ENCODE peak calls at places on chromosomes 3 and 15, in ten cellular contexts. T is lower lobe of right lung, S is ovary, C is mammary epithelial cell, R is PC-3, U is body of pancreas, L is prostate gland, A is fibroblast of lung, I is lung, K is Panc1. X is an unnamed sample. For H3K36me3, the result is how much of the 10 kb centered on the place peaks cover.

GRCh38 chr3:78601249-78601648 is 1166.5 kb downstream of the ROBO1 start:
- DNase-seq in T (no peak), S (no peak), C (no peak), R (no peak), U (no peak), L (no peak), A (no peak), I (no peak), K (no peak), X (no peak)

GRCh38 chr3:71989165-71989564 is 204.2 kb upstream of the PROK2 start:
- DNase-seq in T (no peak), S (no peak), C (peak), R (peak), U (no peak), L (no peak), A (peak), I (no peak), K (no peak), X (no peak)

GRCh38 chr3:15361494-15362214 is 29.3 kb upstream of the SH3BP5 start:
- DNase-seq in T (no peak), S (no peak), C (peak), R (peak), U (no peak), L (no peak), A (no peak), I (no peak), K (no peak), X (peak)

GRCh38 chr15:62624541-62625399 is 417.8 kb upstream of the TPM1 start:
- DNase-seq in T (no peak), S (peak), C (peak), R (no peak), U (no peak), L (no peak), A (peak), I (no peak), K (no peak), X (peak)

GRCh38 chr15:37132826-37133417 is 32.6 kb upstream of the MEIS2 start:
- DNase-seq in T (no peak), S (no peak), C (no peak), R (no peak), U (no peak), L (no peak), A (no peak), I (no peak), K (no peak), X (no peak)

GRCh38 chr3:149657458-149657795 is 398 bp downstream of the WWTR1 start:
- DNase-seq in T (peak), S (peak), C (no peak), R (peak), U (peak), L (peak), A (peak), I (peak), K (no peak), X (no peak)

GRCh38 chr3:126393563-126393962 is 1.1 kb upstream of the CFAP100 start:
- DNase-seq in T (no peak), S (no peak), C (no peak), R (no peak), U (no peak), L (no peak), A (no peak), I (no peak), K (no peak), X (no peak)

GRCh38 chr3:127639173-127640030 is 10.4 kb downstream of the PODXL2 start:
- DNase-seq in T (no peak), S (no peak), C (peak), R (peak), U (no peak), L (no peak), A (no peak), I (no peak), K (no peak), X (no peak)

GRCh38 chr3:58164916-58165821 is 45.6 kb downstream of the DNASE1L3 start:
- DNase-seq in T (no peak), S (peak), C (no peak), R (no peak), U (peak), L (peak), A (no peak), I (no peak), K (no peak), X (no peak)

GRCh38 chr3:188240189-188240981 is 86.4 kb downstream of the LPP start:
- DNase-seq in T (no peak), S (no peak), C (no peak), R (no peak), U (no peak), L (no peak), A (no peak), I (no peak), K (no peak), X (no peak)

GRCh38 chr3:61936344-61936937 is 375.1 kb downstream of the PTPRG start:
- DNase-seq in T (no peak), S (no peak), C (no peak), R (no peak), U (no peak), L (no peak), A (peak), I (no peak), K (peak), X (no peak)

GRCh38 chr3:168061332-168061996 is 34.3 kb downstream of the GOLIM4 start:
- DNase-seq in T (no peak), S (no peak), C (no peak), R (peak), U (no peak), L (no peak), A (no peak), I (no peak), K (no peak), X (peak)

GRCh38 chr3:186742618-186743335 is 25.6 kb downstream of the KNG1 start:
- DNase-seq in T (no peak), S (no peak), C (no peak), R (peak), U (no peak), L (no peak), A (peak), I (no peak), K (no peak), X (no peak)

GRCh38 chr15:68347392-68347791 is 69.8 kb downstream of the FEM1B start:
- DNase-seq in T (no peak), S (no peak), C (no peak), R (no peak), U (no peak), L (no peak), A (peak), I (no peak), K (no peak), X (no peak)

GRCh38 chr3:9976736-9977709 is 9.6 kb downstream of the EMC3 start:
- DNase-seq in T (peak), S (peak), C (peak), R (peak), U (peak), L (peak), A (peak), I (peak), K (peak), X (no peak)

GRCh38 chr3:173465112-173465511 is 67.6 kb downstream of the NLGN1 start:
- DNase-seq in T (no peak), S (no peak), C (peak), R (peak), U (no peak), L (no peak), A (peak), I (no peak), K (no peak), X (no peak)

GRCh38 chr3:66394261-66395249 is 106.3 kb downstream of the LRIG1 start:
- DNase-seq in T (no peak), S (no peak), C (no peak), R (no peak), U (peak), L (no peak), A (no peak), I (no peak), K (no peak), X (no peak)

GRCh38 chr3:107824822-107825371 is 265.9 kb downstream of the CD47 start:
- DNase-seq in T (no peak), S (no peak), C (no peak), R (no peak), U (no peak), L (no peak), A (no peak), I (no peak), K (no peak), X (no peak)

GRCh38 chr3:167575000-167575399 is 78.7 kb downstream of the WDR49 start:
- DNase-seq in T (no peak), S (no peak), C (no peak), R (no peak), U (no peak), L (no peak), A (no peak), I (no peak), K (no peak), X (no peak)

GRCh38 chr3:117997201-117998049 is 1037.2 kb downstream of the IGSF11 start:
- DNase-seq in T (peak), S (peak), C (peak), R (peak), U (peak), L (peak), A (peak), I (peak), K (peak), X (peak)

GRCh38 chr3:99774467-99774866 is 43.2 kb upstream of the CMSS1 start:
- DNase-seq in T (no peak), S (no peak), C (peak), R (peak), U (no peak), L (no peak), A (peak), I (no peak), K (no peak), X (peak)

GRCh38 chr15:74317820-74318375 is 49.5 kb downstream of the CYP11A1 start:
- DNase-seq in T (no peak), S (peak), C (no peak), R (peak), U (peak), L (no peak), A (peak), I (peak), K (no peak), X (no peak)

GRCh38 chr3:52373676-52374075 is 57.6 kb downstream of the DNAH1 start:
- DNase-seq in T (no peak), S (no peak), C (no peak), R (no peak), U (no peak), L (no peak), A (no peak), I (no peak), K (no peak), X (no peak)

GRCh38 chr15:69729167-69729748 is 276.6 kb downstream of the RPLP1 start:
- DNase-seq in T (peak), S (peak), C (no peak), R (peak), U (peak), L (no peak), A (peak), I (peak), K (peak), X (no peak)

GRCh38 chr3:27089063-27089462 is 280.1 kb downstream of the NEK10 start:
- DNase-seq in T (no peak), S (no peak), C (no peak), R (no peak), U (no peak), L (no peak), A (peak), I (no peak), K (no peak), X (no peak)

GRCh38 chr3:31704156-31704555 is 171.4 kb downstream of the STT3B start:
- DNase-seq in T (no peak), S (no peak), C (no peak), R (no peak), U (no peak), L (no peak), A (no peak), I (no peak), K (no peak), X (no peak)

DNA sequence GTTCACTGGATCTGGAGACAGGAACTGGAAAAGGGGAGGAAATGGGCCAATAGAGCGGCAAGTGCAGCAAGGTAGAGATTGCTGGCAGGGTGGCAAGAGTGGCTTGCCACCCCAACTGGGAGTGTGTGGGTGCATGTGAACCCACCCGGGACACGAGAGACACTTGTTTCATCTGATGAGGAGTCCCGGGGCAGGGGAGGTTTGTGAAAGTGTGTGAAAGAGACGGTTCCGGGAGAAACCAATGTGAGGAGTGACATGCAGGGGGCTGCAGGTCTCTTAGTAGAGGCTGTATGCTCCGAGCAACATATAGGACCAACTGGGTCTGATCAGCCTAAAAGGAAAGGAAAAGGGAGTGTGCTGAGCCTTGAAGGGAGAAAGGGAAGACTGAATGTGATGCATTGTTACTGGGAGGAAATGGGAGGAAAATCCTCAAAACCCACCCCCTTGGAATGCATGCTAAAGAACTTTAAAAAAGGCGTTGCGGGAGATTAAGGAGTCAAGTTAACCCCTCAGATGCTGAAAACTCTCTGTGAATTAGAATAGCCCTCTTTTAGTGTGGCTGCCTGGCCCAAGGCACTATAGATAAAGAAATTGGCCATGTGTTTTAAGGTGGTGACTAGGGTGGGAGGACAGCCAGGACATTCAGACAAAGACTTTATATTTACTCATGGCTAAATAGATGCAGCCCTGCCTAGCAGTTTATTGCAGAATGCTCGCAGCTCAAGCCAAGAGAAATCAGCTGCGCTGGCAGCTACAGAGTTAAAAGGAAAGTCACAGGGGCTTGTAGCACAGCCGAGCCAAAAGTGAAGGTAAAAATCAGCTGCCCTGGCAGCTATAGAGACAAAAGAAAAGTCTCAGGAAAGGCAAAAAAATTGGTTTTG is 9.1 kb upstream of the SLC9C1 start:
- DNase-seq in T (no peak), S (no peak), C (no peak), R (no peak), U (no peak), L (no peak), A (peak), I (no peak), K (no peak), X (no peak)
- H3K4me3 ChIP-seq in T (peak), S (peak), C (no peak), R (no peak), U (no peak), L (peak), A (peak), I (no peak), K (peak), X (peak)

GRCh38 chr3:157865449-157865862 is 240.8 kb downstream of the SHOX2 start:
- DNase-seq in T (peak), S (no peak), C (peak), R (peak), U (no peak), L (no peak), A (no peak), I (no peak), K (no peak), X (peak)
- TF ChIP-seq CTCF in T (peak), S (no peak), C (peak), R (peak), U (no peak), L (no peak), A (peak), I (no peak), K (peak), X (peak)

DNA sequence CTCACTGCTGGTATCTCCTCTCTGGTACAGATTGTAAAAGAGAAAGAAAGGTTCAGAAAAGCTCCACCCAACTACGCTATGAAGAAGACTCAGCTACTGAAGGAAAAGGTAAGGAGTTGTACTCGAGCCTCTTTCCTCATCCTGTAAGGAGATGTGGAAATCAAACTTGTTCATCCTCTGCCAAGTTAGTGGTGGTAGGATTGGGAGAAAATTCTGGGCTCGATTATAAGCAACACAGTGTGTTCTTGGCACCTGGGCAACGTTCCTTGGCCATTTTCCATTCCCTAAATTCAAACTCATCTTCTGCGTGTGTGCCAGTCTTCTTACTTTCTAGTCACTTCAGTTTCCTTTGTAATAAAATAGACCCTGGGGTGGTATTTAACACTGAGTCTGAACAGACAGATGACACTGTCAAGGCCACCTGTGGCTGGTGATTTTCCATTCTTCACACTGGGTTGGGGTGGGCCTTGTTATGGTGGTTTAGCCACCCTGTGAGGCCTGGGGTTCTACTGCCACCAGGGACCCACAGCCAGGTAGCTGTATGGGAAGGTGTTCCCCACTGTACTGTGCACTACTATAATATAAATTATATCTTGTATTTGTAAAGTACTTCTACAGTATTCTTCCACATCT is 17.1 kb upstream of the ITPKA start:
- DNase-seq in T (no peak), S (no peak), C (no peak), R (no peak), U (no peak), L (no peak), A (peak), I (no peak), K (no peak), X (no peak)
- H3K36me3 ChIP-seq in T (half or more), S (under half), C (under half), R (under half), U (under half), L (under half), A (under half), I (half or more), K (under half), X (under half)

DNA sequence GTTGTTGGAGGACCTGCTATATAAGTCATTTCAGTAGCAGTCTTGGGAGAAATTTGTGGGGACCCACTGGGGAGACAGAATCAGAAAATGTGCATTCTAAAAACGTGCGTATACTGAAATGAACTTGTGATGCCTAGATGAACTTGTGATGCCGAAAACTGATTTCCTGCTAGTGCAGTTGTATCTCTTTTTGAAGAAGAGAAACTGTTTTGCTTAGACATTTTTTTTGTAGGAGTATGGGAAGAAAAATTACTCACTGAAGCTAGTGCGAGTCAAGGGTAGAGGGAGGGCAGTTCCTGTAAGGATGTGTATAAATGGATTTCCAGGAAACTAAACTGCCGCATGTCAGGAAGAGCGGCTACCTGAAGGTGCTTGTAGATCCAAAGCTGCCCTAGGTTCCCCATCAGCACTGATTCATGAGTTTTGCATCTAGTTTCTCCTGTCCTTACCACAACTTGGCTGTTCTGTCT is 25.4 kb downstream of the CD200 start:
- DNase-seq in T (no peak), S (no peak), C (peak), R (no peak), U (no peak), L (no peak), A (no peak), I (no peak), K (no peak), X (no peak)
- H3K4me3 ChIP-seq in T (no peak), S (peak), C (peak), R (no peak), U (no peak), L (no peak), A (no peak), I (no peak), K (no peak), X (no peak)

GRCh38 chr15:76192715-76193114 is 118.6 kb downstream of the ETFA start:
- DNase-seq in T (no peak), S (no peak), C (no peak), R (no peak), U (no peak), L (no peak), A (no peak), I (no peak), K (no peak), X (no peak)
- TF ChIP-seq CTCF in T (no peak), S (no peak), C (no peak), R (no peak), U (no peak), L (no peak), A (no peak), I (no peak), K (no peak), X (no peak)

GRCh38 chr3:17118771-17119170 is 234.0 kb downstream of the PLCL2 start:
- DNase-seq in T (no peak), S (no peak), C (no peak), R (no peak), U (no peak), L (no peak), A (no peak), I (no peak), K (no peak), X (no peak)

GRCh38 chr3:17120115-17120514 is 235.4 kb downstream of the PLCL2 start:
- DNase-seq in T (no peak), S (no peak), C (no peak), R (no peak), U (no peak), L (no peak), A (no peak), I (no peak), K (no peak), X (no peak)

GRCh38 chr3:17125738-17126137 is 241.0 kb downstream of the PLCL2 start:
- DNase-seq in T (no peak), S (no peak), C (no peak), R (no peak), U (no peak), L (no peak), A (no peak), I (peak), K (no peak), X (no peak)

GRCh38 chr3:17119198-17120072 is 234.7 kb downstream of the PLCL2 start:
- DNase-seq in T (no peak), S (no peak), C (no peak), R (no peak), U (no peak), L (no peak), A (no peak), I (peak), K (no peak), X (no peak)

DNA sequence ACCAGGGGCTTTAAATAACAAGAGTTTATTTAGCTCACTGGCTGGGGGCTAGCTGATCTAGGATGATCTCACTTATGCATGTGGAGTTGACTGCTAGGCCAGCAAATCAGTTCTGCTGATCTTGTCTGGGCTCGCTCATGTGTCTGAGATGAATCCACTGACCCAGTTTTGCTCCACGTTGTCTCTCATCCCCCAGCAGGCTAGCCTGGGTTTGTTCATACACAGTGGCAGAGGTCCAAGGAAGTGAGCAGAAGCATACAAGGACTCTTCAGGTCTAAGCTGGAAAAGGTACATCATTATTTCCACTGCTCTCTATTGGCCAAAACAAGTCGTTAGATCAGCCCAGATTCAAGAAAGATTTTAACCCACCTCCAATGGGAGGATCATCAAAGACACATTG is 238.0 kb downstream of the PLCL2 start:
- DNase-seq in T (no peak), S (no peak), C (no peak), R (no peak), U (no peak), L (no peak), A (no peak), I (peak), K (no peak), X (no peak)
- H3K36me3 ChIP-seq in T (under half), S (under half), C (under half), R (under half), U (under half), L (under half), A (under half), I (under half), K (under half), X (under half)

GRCh38 chr3:142595141-142595540 is 1.1 kb upstream of the PLS1 start:
- DNase-seq in T (no peak), S (no peak), C (no peak), R (no peak), U (no peak), L (no peak), A (no peak), I (no peak), K (no peak), X (no peak)
- H3K4me3 ChIP-seq in T (peak), S (no peak), C (peak), R (peak), U (no peak), L (no peak), A (no peak), I (no peak), K (peak), X (no peak)

DNA sequence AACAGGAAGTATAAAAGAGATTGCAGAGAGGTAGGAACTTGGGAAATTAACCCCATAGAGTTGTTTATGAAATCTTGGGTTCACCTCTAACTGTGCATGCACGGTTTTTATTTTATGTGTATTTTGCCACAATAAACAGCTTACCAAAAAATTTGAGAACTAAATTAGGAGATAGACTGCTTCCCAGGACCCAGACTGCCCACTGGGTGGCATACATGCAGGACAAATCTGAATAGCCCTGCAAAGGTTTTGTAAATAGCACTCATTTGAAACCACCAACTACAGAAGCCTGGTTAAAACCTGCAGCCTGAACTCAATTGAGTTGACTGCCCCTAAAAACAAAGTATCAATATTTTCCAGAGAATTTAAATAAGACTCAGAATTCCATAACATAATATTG is 96.4 kb upstream of the SLCO2A1 start:
- DNase-seq in T (no peak), S (no peak), C (no peak), R (peak), U (no peak), L (no peak), A (peak), I (no peak), K (no peak), X (no peak)
- TF ChIP-seq CTCF in T (no peak), S (no peak), C (peak), R (peak), U (no peak), L (no peak), A (no peak), I (no peak), K (peak), X (peak)